ENCODE peak calls at places on chromosomes 12 and 14, in nine cellular contexts. One of them, this sample, is unnamed.

GRCh38 chr14:44149597-44149996 is 357.5 kb downstream of the FSCB start:
- DNase-seq in naive thymus-derived CD4-positive, alpha-beta T cell: no peak
- DNase-seq in effector memory CD4-positive, alpha-beta T cell: no peak
- DNase-seq in cardiac muscle cell: peak
- DNase-seq in right cardiac atrium: no peak
- DNase-seq in heart left ventricle: no peak
- DNase-seq in fibroblast of lung: no peak
- DNase-seq in AG04450: no peak
- DNase-seq in PC-9: peak
- DNase-seq in this sample: no peak

GRCh38 chr12:68932701-68933563 is at the start of gene CPM:
- DNase-seq in fibroblast of lung: peak
- DNase-seq in cardiac muscle cell: peak
- DNase-seq in heart left ventricle: peak
- DNase-seq in effector memory CD4-positive, alpha-beta T cell: peak
- DNase-seq in right cardiac atrium: peak
- DNase-seq in AG04450: no peak
- DNase-seq in naive thymus-derived CD4-positive, alpha-beta T cell: peak
- DNase-seq in PC-9: peak
- DNase-seq in this sample: peak

GRCh38 chr12:48004039-48004940 is at the start of gene COL2A1:
- DNase-seq in fibroblast of lung: no peak
- DNase-seq in right cardiac atrium: peak
- DNase-seq in effector memory CD4-positive, alpha-beta T cell: no peak
- DNase-seq in heart left ventricle: no peak
- DNase-seq in cardiac muscle cell: peak
- DNase-seq in naive thymus-derived CD4-positive, alpha-beta T cell: peak
- DNase-seq in AG04450: no peak
- DNase-seq in PC-9: no peak
- DNase-seq in this sample: no peak

GRCh38 chr14:89117017-89117416 is 292.6 kb downstream of the TTC8 start:
- DNase-seq in heart left ventricle: no peak
- DNase-seq in naive thymus-derived CD4-positive, alpha-beta T cell: no peak
- DNase-seq in fibroblast of lung: no peak
- DNase-seq in PC-9: no peak
- DNase-seq in cardiac muscle cell: no peak
- DNase-seq in right cardiac atrium: no peak
- DNase-seq in effector memory CD4-positive, alpha-beta T cell: no peak
- DNase-seq in AG04450: no peak
- DNase-seq in this sample: no peak

GRCh38 chr12:21542412-21542811 is 16.3 kb downstream of the SPX start:
- DNase-seq in PC-9: no peak
- DNase-seq in right cardiac atrium: no peak
- DNase-seq in effector memory CD4-positive, alpha-beta T cell: no peak
- DNase-seq in AG04450: no peak
- DNase-seq in naive thymus-derived CD4-positive, alpha-beta T cell: no peak
- DNase-seq in heart left ventricle: no peak
- DNase-seq in fibroblast of lung: no peak
- DNase-seq in cardiac muscle cell: no peak
- DNase-seq in this sample: no peak

GRCh38 chr12:106289196-106289681 is 13.3 kb upstream of the TCP11L2 start:
- DNase-seq in heart left ventricle: no peak
- DNase-seq in naive thymus-derived CD4-positive, alpha-beta T cell: no peak
- DNase-seq in fibroblast of lung: peak
- DNase-seq in PC-9: no peak
- DNase-seq in cardiac muscle cell: no peak
- DNase-seq in effector memory CD4-positive, alpha-beta T cell: no peak
- DNase-seq in AG04450: no peak
- DNase-seq in right cardiac atrium: no peak
- DNase-seq in this sample: peak

GRCh38 chr12:28955491-28955890 is 193.6 kb upstream of the FAR2 start:
- DNase-seq in AG04450: no peak
- DNase-seq in naive thymus-derived CD4-positive, alpha-beta T cell: no peak
- DNase-seq in right cardiac atrium: no peak
- DNase-seq in heart left ventricle: no peak
- DNase-seq in effector memory CD4-positive, alpha-beta T cell: no peak
- DNase-seq in PC-9: no peak
- DNase-seq in cardiac muscle cell: no peak
- DNase-seq in fibroblast of lung: peak
- DNase-seq in this sample: peak

GRCh38 chr12:11651785-11652184 is 2.3 kb downstream of the ETV6 start:
- DNase-seq in effector memory CD4-positive, alpha-beta T cell: no peak
- DNase-seq in fibroblast of lung: peak
- DNase-seq in naive thymus-derived CD4-positive, alpha-beta T cell: no peak
- DNase-seq in PC-9: no peak
- DNase-seq in AG04450: no peak
- DNase-seq in right cardiac atrium: no peak
- DNase-seq in heart left ventricle: no peak
- DNase-seq in cardiac muscle cell: no peak
- DNase-seq in this sample: no peak

GRCh38 chr12:52495385-52495784 is 2.3 kb upstream of the KRT6A start:
- DNase-seq in effector memory CD4-positive, alpha-beta T cell: no peak
- DNase-seq in right cardiac atrium: peak
- DNase-seq in heart left ventricle: no peak
- DNase-seq in PC-9: peak
- DNase-seq in fibroblast of lung: peak
- DNase-seq in naive thymus-derived CD4-positive, alpha-beta T cell: no peak
- DNase-seq in cardiac muscle cell: peak
- DNase-seq in AG04450: no peak
- DNase-seq in this sample: no peak

GRCh38 chr12:127284021-127284420 is 982.9 kb upstream of the TMEM132C start:
- DNase-seq in naive thymus-derived CD4-positive, alpha-beta T cell: no peak
- DNase-seq in heart left ventricle: no peak
- DNase-seq in cardiac muscle cell: no peak
- DNase-seq in effector memory CD4-positive, alpha-beta T cell: no peak
- DNase-seq in AG04450: no peak
- DNase-seq in PC-9: no peak
- DNase-seq in right cardiac atrium: no peak
- DNase-seq in fibroblast of lung: peak
- DNase-seq in this sample: peak

GRCh38 chr14:69648480-69649414 is 37.4 kb downstream of the SUSD6 start:
- DNase-seq in PC-9: no peak
- DNase-seq in naive thymus-derived CD4-positive, alpha-beta T cell: no peak
- DNase-seq in effector memory CD4-positive, alpha-beta T cell: no peak
- DNase-seq in heart left ventricle: no peak
- DNase-seq in right cardiac atrium: no peak
- DNase-seq in cardiac muscle cell: peak
- DNase-seq in AG04450: peak
- DNase-seq in fibroblast of lung: peak
- DNase-seq in this sample: peak

GRCh38 chr12:26831959-26832816 is 806 bp downstream of the ITPR2 start:
- DNase-seq in heart left ventricle: peak
- DNase-seq in PC-9: peak
- DNase-seq in fibroblast of lung: peak
- DNase-seq in AG04450: no peak
- DNase-seq in naive thymus-derived CD4-positive, alpha-beta T cell: peak
- DNase-seq in effector memory CD4-positive, alpha-beta T cell: peak
- DNase-seq in right cardiac atrium: peak
- DNase-seq in cardiac muscle cell: peak
- DNase-seq in this sample: peak

GRCh38 chr14:68444449-68445168 is 348.3 kb downstream of the ZFP36L1 start:
- DNase-seq in right cardiac atrium: peak
- DNase-seq in PC-9: no peak
- DNase-seq in effector memory CD4-positive, alpha-beta T cell: no peak
- DNase-seq in cardiac muscle cell: no peak
- DNase-seq in AG04450: no peak
- DNase-seq in heart left ventricle: peak
- DNase-seq in naive thymus-derived CD4-positive, alpha-beta T cell: no peak
- DNase-seq in fibroblast of lung: peak
- DNase-seq in this sample: no peak

GRCh38 chr12:93050026-93050747 is 121.1 kb upstream of the EEA1 start:
- DNase-seq in effector memory CD4-positive, alpha-beta T cell: no peak
- DNase-seq in heart left ventricle: no peak
- DNase-seq in naive thymus-derived CD4-positive, alpha-beta T cell: no peak
- DNase-seq in fibroblast of lung: peak
- DNase-seq in AG04450: peak
- DNase-seq in PC-9: no peak
- DNase-seq in cardiac muscle cell: no peak
- DNase-seq in right cardiac atrium: no peak
- DNase-seq in this sample: peak

GRCh38 chr14:99055816-99056215 is 216.2 kb downstream of the BCL11B start:
- DNase-seq in fibroblast of lung: no peak
- DNase-seq in right cardiac atrium: no peak
- DNase-seq in effector memory CD4-positive, alpha-beta T cell: no peak
- DNase-seq in AG04450: no peak
- DNase-seq in PC-9: no peak
- DNase-seq in cardiac muscle cell: no peak
- DNase-seq in naive thymus-derived CD4-positive, alpha-beta T cell: peak
- DNase-seq in heart left ventricle: no peak
- DNase-seq in this sample: no peak

GRCh38 chr12:2681426-2682205 is 113.2 kb upstream of the FKBP4 start:
- DNase-seq in fibroblast of lung: no peak
- DNase-seq in AG04450: no peak
- DNase-seq in effector memory CD4-positive, alpha-beta T cell: no peak
- DNase-seq in naive thymus-derived CD4-positive, alpha-beta T cell: no peak
- DNase-seq in cardiac muscle cell: no peak
- DNase-seq in heart left ventricle: no peak
- DNase-seq in PC-9: no peak
- DNase-seq in right cardiac atrium: no peak
- DNase-seq in this sample: no peak

GRCh38 chr12:75656650-75657049 is 145.2 kb upstream of the KRR1 start:
- DNase-seq in right cardiac atrium: no peak
- DNase-seq in naive thymus-derived CD4-positive, alpha-beta T cell: no peak
- DNase-seq in AG04450: peak
- DNase-seq in fibroblast of lung: peak
- DNase-seq in heart left ventricle: no peak
- DNase-seq in PC-9: peak
- DNase-seq in effector memory CD4-positive, alpha-beta T cell: no peak
- DNase-seq in cardiac muscle cell: no peak
- DNase-seq in this sample: peak

GRCh38 chr12:29043069-29043468 is 106.0 kb upstream of the FAR2 start:
- DNase-seq in PC-9: no peak
- DNase-seq in AG04450: no peak
- DNase-seq in naive thymus-derived CD4-positive, alpha-beta T cell: no peak
- DNase-seq in fibroblast of lung: peak
- DNase-seq in effector memory CD4-positive, alpha-beta T cell: no peak
- DNase-seq in cardiac muscle cell: no peak
- DNase-seq in right cardiac atrium: no peak
- DNase-seq in heart left ventricle: no peak
- DNase-seq in this sample: no peak

GRCh38 chr12:92550661-92551060 is 152.1 kb upstream of the PLEKHG7 start:
- DNase-seq in cardiac muscle cell: no peak
- DNase-seq in naive thymus-derived CD4-positive, alpha-beta T cell: no peak
- DNase-seq in PC-9: no peak
- DNase-seq in AG04450: no peak
- DNase-seq in fibroblast of lung: no peak
- DNase-seq in effector memory CD4-positive, alpha-beta T cell: no peak
- DNase-seq in heart left ventricle: no peak
- DNase-seq in right cardiac atrium: no peak
- DNase-seq in this sample: no peak

GRCh38 chr14:50520947-50521815 is 11.2 kb downstream of the MAP4K5 start:
- DNase-seq in heart left ventricle: no peak
- DNase-seq in fibroblast of lung: peak
- DNase-seq in effector memory CD4-positive, alpha-beta T cell: no peak
- DNase-seq in PC-9: peak
- DNase-seq in cardiac muscle cell: no peak
- DNase-seq in naive thymus-derived CD4-positive, alpha-beta T cell: no peak
- DNase-seq in right cardiac atrium: no peak
- DNase-seq in AG04450: peak
- DNase-seq in this sample: peak

GRCh38 chr14:75205586-75205985 is 29.2 kb upstream of the TMED10 start:
- DNase-seq in effector memory CD4-positive, alpha-beta T cell: no peak
- DNase-seq in heart left ventricle: no peak
- DNase-seq in fibroblast of lung: peak
- DNase-seq in PC-9: no peak
- DNase-seq in right cardiac atrium: no peak
- DNase-seq in naive thymus-derived CD4-positive, alpha-beta T cell: no peak
- DNase-seq in cardiac muscle cell: no peak
- DNase-seq in AG04450: no peak
- DNase-seq in this sample: peak

GRCh38 chr14:91244501-91244901 is at the start of gene GPR68:
- DNase-seq in PC-9: no peak
- DNase-seq in fibroblast of lung: peak
- DNase-seq in naive thymus-derived CD4-positive, alpha-beta T cell: no peak
- DNase-seq in cardiac muscle cell: peak
- DNase-seq in AG04450: peak
- DNase-seq in effector memory CD4-positive, alpha-beta T cell: no peak
- DNase-seq in right cardiac atrium: peak
- DNase-seq in heart left ventricle: peak
- DNase-seq in this sample: peak
- H3K27ac ChIP-seq in PC-9: no peak
- H3K27ac ChIP-seq in fibroblast of lung: peak
- H3K27ac ChIP-seq in naive thymus-derived CD4-positive, alpha-beta T cell: peak
- H3K27ac ChIP-seq in cardiac muscle cell: no peak
- H3K27ac ChIP-seq in AG04450: peak
- H3K27ac ChIP-seq in effector memory CD4-positive, alpha-beta T cell: peak
- H3K27ac ChIP-seq in right cardiac atrium: no peak
- H3K27ac ChIP-seq in heart left ventricle: no peak
- H3K27ac ChIP-seq in this sample: no peak

GRCh38 chr12:94261781-94262180 is 113.4 kb downstream of the PLXNC1 start:
- DNase-seq in effector memory CD4-positive, alpha-beta T cell: no peak
- DNase-seq in PC-9: no peak
- DNase-seq in cardiac muscle cell: no peak
- DNase-seq in naive thymus-derived CD4-positive, alpha-beta T cell: no peak
- DNase-seq in fibroblast of lung: no peak
- DNase-seq in right cardiac atrium: no peak
- DNase-seq in AG04450: no peak
- DNase-seq in heart left ventricle: no peak
- DNase-seq in this sample: no peak
- H3K4me3 ChIP-seq in effector memory CD4-positive, alpha-beta T cell: peak
- H3K4me3 ChIP-seq in PC-9: peak
- H3K4me3 ChIP-seq in cardiac muscle cell: no peak
- H3K4me3 ChIP-seq in naive thymus-derived CD4-positive, alpha-beta T cell: peak
- H3K4me3 ChIP-seq in fibroblast of lung: peak
- H3K4me3 ChIP-seq in right cardiac atrium: peak
- H3K4me3 ChIP-seq in AG04450: peak
- H3K4me3 ChIP-seq in heart left ventricle: peak
- H3K4me3 ChIP-seq in this sample: peak

GRCh38 chr12:132131229-132131628 is 12.9 kb downstream of the DDX51 start:
- DNase-seq in fibroblast of lung: no peak
- DNase-seq in PC-9: no peak
- DNase-seq in effector memory CD4-positive, alpha-beta T cell: no peak
- DNase-seq in cardiac muscle cell: no peak
- DNase-seq in AG04450: no peak
- DNase-seq in heart left ventricle: no peak
- DNase-seq in right cardiac atrium: no peak
- DNase-seq in naive thymus-derived CD4-positive, alpha-beta T cell: no peak
- DNase-seq in this sample: no peak
- H3K27ac ChIP-seq in fibroblast of lung: no peak
- H3K27ac ChIP-seq in PC-9: no peak
- H3K27ac ChIP-seq in effector memory CD4-positive, alpha-beta T cell: no peak
- H3K27ac ChIP-seq in cardiac muscle cell: no peak
- H3K27ac ChIP-seq in AG04450: no peak
- H3K27ac ChIP-seq in heart left ventricle: no peak
- H3K27ac ChIP-seq in right cardiac atrium: no peak
- H3K27ac ChIP-seq in naive thymus-derived CD4-positive, alpha-beta T cell: no peak
- H3K27ac ChIP-seq in this sample: no peak

DNA sequence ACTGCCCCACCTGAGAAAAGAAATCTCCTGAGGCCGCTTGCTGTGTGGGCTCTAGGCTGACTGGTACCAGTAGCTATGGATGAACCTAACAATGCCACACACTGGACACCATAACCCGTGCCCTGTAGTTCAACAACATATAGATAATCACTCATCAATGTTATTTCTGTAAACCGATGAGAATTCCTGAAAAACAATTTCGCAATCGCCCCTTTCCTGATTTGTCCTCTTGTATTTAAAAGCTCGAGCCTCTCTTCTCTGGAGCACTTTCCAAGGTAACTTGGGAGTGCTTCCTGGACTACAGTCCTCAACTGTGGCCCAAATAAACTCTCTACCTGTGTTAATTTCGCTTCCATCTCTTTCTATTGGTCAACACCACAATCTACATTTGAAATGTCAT is 26.1 kb upstream of the PPP2R5C start:
- DNase-seq in AG04450: no peak
- DNase-seq in fibroblast of lung: no peak
- DNase-seq in effector memory CD4-positive, alpha-beta T cell: no peak
- DNase-seq in naive thymus-derived CD4-positive, alpha-beta T cell: no peak
- DNase-seq in heart left ventricle: no peak
- DNase-seq in right cardiac atrium: no peak
- DNase-seq in cardiac muscle cell: no peak
- DNase-seq in PC-9: no peak
- DNase-seq in this sample: no peak
- H3K4me3 ChIP-seq in AG04450: no peak
- H3K4me3 ChIP-seq in fibroblast of lung: no peak
- H3K4me3 ChIP-seq in effector memory CD4-positive, alpha-beta T cell: no peak
- H3K4me3 ChIP-seq in naive thymus-derived CD4-positive, alpha-beta T cell: no peak
- H3K4me3 ChIP-seq in heart left ventricle: no peak
- H3K4me3 ChIP-seq in right cardiac atrium: no peak
- H3K4me3 ChIP-seq in cardiac muscle cell: no peak
- H3K4me3 ChIP-seq in PC-9: no peak
- H3K4me3 ChIP-seq in this sample: no peak

This sample was measured in brain microvascular endothelial cell.